ENCODE peak calls at places on chromosome X, in six cellular contexts. B is hippocampal formation; T is Caki2; C is omental fat pad; S is cardiac muscle cell; D is stimulated activated CD4-positive, alpha-beta T cell treated with anti-CD3 and anti-CD28 coated beads, Interleukin-1b, Interleukin-23, amount 100 ng/mL, for 24 hours. F is an unnamed sample.

GRCh38 chrX:33840176-33840575 is 291.9 kb downstream of the FAM47A start:
- DNase-seq in B (no peak), T (no peak), C (no peak), S (peak), D (no peak), F (no peak)

GRCh38 chrX:10189317-10190268 is 32.8 kb downstream of the CLCN4 start:
- DNase-seq in B (peak), T (peak), C (peak), S (peak), D (peak), F (peak)

GRCh38 chrX:71532078-71532752 is 689 bp upstream of the OGT start:
- DNase-seq in B (no peak), T (peak), C (no peak), S (no peak), D (no peak), F (no peak)

GRCh38 chrX:125444659-125445058 is 125.0 kb downstream of the TEX13C start:
- DNase-seq in B (no peak), T (no peak), C (no peak), S (no peak), D (no peak), F (no peak)

GRCh38 chrX:7927259-7928167 is at the start of gene PNPLA4:
- DNase-seq in B (peak), T (peak), C (peak), S (peak), D (peak), F (peak)

GRCh38 chrX:106696502-106696901 is 30.0 kb upstream of the RNF128 start:
- DNase-seq in B (no peak), T (no peak), C (no peak), S (no peak), D (no peak), F (no peak)

GRCh38 chrX:19585370-19586082 is 70.2 kb upstream of the MAP3K15 start:
- DNase-seq in B (no peak), T (no peak), C (no peak), S (no peak), D (no peak), F (no peak)

GRCh38 chrX:56793533-56794320 is 64.7 kb downstream of the NBDY start:
- DNase-seq in B (no peak), T (no peak), C (no peak), S (no peak), D (no peak), F (no peak)

GRCh38 chrX:139949703-139950102 is 15.6 kb downstream of the CXorf66 start:
- DNase-seq in B (no peak), T (no peak), C (no peak), S (no peak), D (no peak), F (no peak)

GRCh38 chrX:140949231-140949630 is 53.2 kb upstream of the SPANXB1 start:
- DNase-seq in B (no peak), T (peak), C (no peak), S (no peak), D (no peak), F (no peak)

GRCh38 chrX:141894733-141895132 is 9.0 kb upstream of the MAGEC1 start:
- DNase-seq in B (no peak), T (no peak), C (no peak), S (no peak), D (no peak), F (no peak)

F was measured in frontal cortex.